ENCODE peak calls at places on chromosomes 11 and 22, in six cellular contexts. G is neural progenitor cell; J is cardiac muscle cell; B is IMR-90; M is kidney; L is CD8-positive, alpha-beta memory T cell. K is an unnamed sample. For H3K4me1, the result is how much of the 10 kb centered on the place peaks cover.

GRCh38 chr11:6818967-6819366 is 19.5 kb upstream of the OR6A2 start:
- DNase-seq in G (no peak), J (no peak), B (no peak), M (no peak), L (no peak), K (no peak)

GRCh38 chr11:101566626-101567025 is 17.2 kb downstream of the TRPC6 start:
- DNase-seq in G (no peak), J (no peak), B (no peak), M (no peak), L (no peak), K (no peak)

GRCh38 chr22:39017596-39018365 is 3.1 kb upstream of the APOBEC3D start:
- DNase-seq in G (no peak), J (no peak), B (no peak), M (no peak), L (no peak), K (no peak)

GRCh38 chr11:47946682-47947575 is 33.4 kb upstream of the PTPRJ start:
- DNase-seq in G (no peak), J (no peak), B (peak), M (peak), L (no peak), K (peak)

GRCh38 chr22:42978453-42979103 is 36.4 kb downstream of the PACSIN2 start:
- DNase-seq in G (peak), J (no peak), B (peak), M (no peak), L (no peak), K (peak)

GRCh38 chr11:102799656-102800339 is 1.8 kb upstream of the MMP1 start:
- DNase-seq in G (no peak), J (no peak), B (peak), M (no peak), L (no peak), K (peak)

GRCh38 chr22:25076281-25076680 is 123.4 kb upstream of the CRYBB3 start:
- DNase-seq in G (no peak), J (no peak), B (no peak), M (no peak), L (no peak), K (no peak)

GRCh38 chr22:23373601-23374000 is 193.3 kb downstream of the BCR start:
- DNase-seq in G (no peak), J (no peak), B (no peak), M (no peak), L (no peak), K (no peak)

GRCh38 chr11:126083829-126084607 is 21.4 kb upstream of the CDON start:
- DNase-seq in G (peak), J (peak), B (no peak), M (no peak), L (peak), K (no peak)

GRCh38 chr11:99795999-99796398 is 775.2 kb downstream of the CNTN5 start:
- DNase-seq in G (no peak), J (no peak), B (no peak), M (no peak), L (no peak), K (no peak)

GRCh38 chr22:37021710-37022482 is 2.4 kb downstream of the MPST start:
- DNase-seq in G (peak), J (peak), B (peak), M (peak), L (peak), K (peak)

GRCh38 chr11:62108971-62109391 is 14.8 kb upstream of the INCENP start:
- DNase-seq in G (no peak), J (no peak), B (peak), M (no peak), L (no peak), K (peak)

GRCh38 chr22:48821346-48822186 is 1006.1 kb downstream of the BRD1 start:
- DNase-seq in G (no peak), J (no peak), B (no peak), M (peak), L (no peak), K (no peak)

GRCh38 chr11:1877211-1878133 is 14.2 kb downstream of the PRR33 start:
- DNase-seq in G (no peak), J (no peak), B (no peak), M (peak), L (no peak), K (peak)

GRCh38 chr11:76654310-76654851 is 16.2 kb downstream of the LRRC32 start:
- DNase-seq in G (no peak), J (no peak), B (peak), M (peak), L (no peak), K (peak)

DNA sequence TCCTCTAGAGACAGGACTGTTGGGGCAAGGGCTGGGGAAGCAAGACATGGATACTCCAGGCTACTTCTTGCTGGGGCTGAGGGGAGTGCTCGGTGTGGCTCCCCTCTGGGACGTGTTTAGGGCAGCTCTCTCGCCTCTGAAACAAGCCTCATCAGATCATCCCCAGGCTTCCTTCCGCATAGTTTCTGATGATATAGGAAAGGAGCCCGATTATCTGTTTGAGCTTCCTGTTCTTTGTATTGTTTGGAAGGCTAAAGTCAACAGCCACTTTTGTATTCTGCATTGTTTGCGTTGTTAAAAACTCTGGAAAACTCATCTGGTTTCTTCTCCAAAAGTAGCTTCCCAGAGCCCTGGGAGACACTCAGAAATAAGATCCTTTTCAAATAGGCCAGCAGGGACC is 18.8 kb downstream of the CD44 start:
- DNase-seq in G (no peak), J (no peak), B (no peak), M (no peak), L (no peak), K (no peak)
- H3K4me1 ChIP-seq in G (under half), J (under half), B (under half), M (under half), L (half or more), K (half or more)

GRCh38 chr11:67351275-67352005 is 1.9 kb downstream of the POLD4 start:
- DNase-seq in G (peak), J (peak), B (peak), M (peak), L (peak), K (peak)
- H3K4me1 ChIP-seq in G (under half), J (under half), B (under half), M (under half), L (under half), K (under half)

GRCh38 chr11:111835665-111836064 is 35.7 kb downstream of the ALG9 start:
- DNase-seq in G (no peak), J (no peak), B (no peak), M (no peak), L (no peak), K (no peak)

GRCh38 chr11:111834432-111835163 is 36.8 kb downstream of the ALG9 start:
- DNase-seq in G (no peak), J (no peak), B (no peak), M (no peak), L (no peak), K (no peak)

GRCh38 chr11:111836766-111837165 is 34.6 kb downstream of the ALG9 start:
- DNase-seq in G (no peak), J (no peak), B (peak), M (no peak), L (no peak), K (peak)

GRCh38 chr11:111836162-111836561 is 35.2 kb downstream of the ALG9 start:
- DNase-seq in G (no peak), J (no peak), B (no peak), M (no peak), L (no peak), K (no peak)

GRCh38 chr11:111833524-111833923 is 37.9 kb downstream of the ALG9 start:
- DNase-seq in G (no peak), J (no peak), B (no peak), M (no peak), L (no peak), K (peak)
- H3K4me1 ChIP-seq in G (under half), J (under half), B (under half), M (under half), L (under half), K (under half)

GRCh38 chr11:114289779-114290178 is 6.4 kb upstream of the NNMT start:
- DNase-seq in G (no peak), J (no peak), B (no peak), M (no peak), L (no peak), K (peak)
- H3K4me1 ChIP-seq in G (under half), J (under half), B (under half), M (under half), L (under half), K (half or more)

GRCh38 chr11:116504541-116505149 is 268.1 kb downstream of the BUD13 start:
- DNase-seq in G (no peak), J (no peak), B (no peak), M (no peak), L (no peak), K (no peak)

GRCh38 chr11:116502641-116503061 is 270.1 kb downstream of the BUD13 start:
- DNase-seq in G (no peak), J (no peak), B (no peak), M (no peak), L (no peak), K (no peak)

GRCh38 chr11:116505466-116506247 is 267.1 kb downstream of the BUD13 start:
- DNase-seq in G (no peak), J (no peak), B (no peak), M (no peak), L (no peak), K (no peak)

GRCh38 chr11:116501728-116502127 is 271.1 kb downstream of the BUD13 start:
- DNase-seq in G (no peak), J (no peak), B (no peak), M (no peak), L (no peak), K (no peak)

GRCh38 chr11:116503216-116504160 is 269.3 kb downstream of the BUD13 start:
- DNase-seq in G (no peak), J (no peak), B (no peak), M (no peak), L (no peak), K (no peak)
- H3K4me1 ChIP-seq in G (under half), J (under half), B (under half), M (under half), L (under half), K (under half)

GRCh38 chr11:69912911-69913451 is 93.8 kb upstream of the FGF3 start:
- DNase-seq in G (peak), J (no peak), B (peak), M (no peak), L (no peak), K (peak)

GRCh38 chr11:69912161-69912910 is 93.1 kb upstream of the FGF3 start:
- DNase-seq in G (no peak), J (no peak), B (no peak), M (peak), L (no peak), K (no peak)

GRCh38 chr11:69909561-69910518 is 90.6 kb upstream of the FGF3 start:
- DNase-seq in G (peak), J (peak), B (no peak), M (peak), L (no peak), K (peak)

GRCh38 chr11:69910519-69911309 is 91.5 kb upstream of the FGF3 start:
- DNase-seq in G (no peak), J (no peak), B (no peak), M (peak), L (no peak), K (no peak)

DNA sequence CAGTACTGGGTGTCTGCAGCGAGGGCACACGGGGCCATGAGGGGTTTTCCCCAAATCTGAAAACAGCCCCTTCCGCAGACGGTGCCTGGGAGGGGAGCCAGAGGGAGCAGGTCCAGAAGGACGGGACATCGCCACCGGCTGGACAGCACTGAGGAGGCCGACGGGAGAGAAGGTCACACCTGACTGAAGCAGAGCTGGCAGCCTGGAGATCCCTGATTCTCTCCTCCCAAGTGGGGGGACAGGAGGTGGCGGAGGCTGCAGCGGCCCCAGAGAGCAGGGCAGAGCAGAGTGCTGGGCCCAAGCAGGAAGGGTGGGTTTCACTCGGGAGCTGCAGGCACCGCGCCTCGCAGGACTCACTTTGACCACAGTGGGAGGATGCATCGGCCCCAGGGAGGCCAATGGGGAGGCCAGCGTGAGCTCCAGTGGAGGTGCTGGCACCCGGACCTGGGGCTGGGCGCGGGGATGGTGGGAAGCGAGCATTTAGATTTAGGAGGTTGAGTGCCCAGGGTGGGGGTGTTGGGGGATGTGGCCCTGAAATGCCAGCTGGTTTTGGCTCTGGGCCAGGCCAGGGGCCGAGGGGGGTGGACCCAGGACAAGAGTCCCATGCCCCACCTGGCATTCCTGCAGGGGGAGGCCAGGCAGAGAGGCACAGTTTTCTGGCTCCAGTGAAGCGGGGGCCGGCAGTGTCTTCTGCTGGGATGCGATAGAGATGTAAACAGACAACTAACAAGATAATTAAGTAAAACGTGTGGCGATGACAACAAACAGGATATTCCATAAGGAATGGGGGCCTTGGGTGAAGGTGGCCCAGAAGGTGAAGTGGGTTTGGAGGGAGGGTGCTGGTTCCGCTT is 92.3 kb upstream of the FGF3 start:
- DNase-seq in G (no peak), J (no peak), B (no peak), M (peak), L (no peak), K (no peak)
- H3K4me1 ChIP-seq in G (under half), J (under half), B (under half), M (under half), L (under half), K (under half)

DNA sequence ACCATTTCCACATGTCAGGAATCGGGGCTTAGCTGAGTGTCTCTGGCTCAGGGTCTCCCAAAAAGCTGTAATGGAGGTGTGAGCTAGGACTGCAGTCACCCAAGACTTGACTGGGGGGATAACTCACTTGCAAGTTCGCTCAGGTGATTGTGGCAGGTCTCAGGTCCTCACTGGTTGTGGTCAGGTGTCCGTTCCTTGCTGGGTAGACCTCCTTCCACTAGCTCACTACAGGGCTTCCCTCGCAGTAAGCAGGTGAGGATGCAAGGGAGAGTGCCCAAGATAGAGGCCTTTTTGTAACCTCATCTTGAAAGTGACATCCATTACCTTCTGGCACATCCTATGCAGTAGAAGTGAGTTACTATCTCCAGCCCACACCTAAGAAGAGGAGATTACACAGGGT is 29.5 kb downstream of the C11orf58 start:
- DNase-seq in G (no peak), J (no peak), B (no peak), M (no peak), L (no peak), K (no peak)
- H3K4me1 ChIP-seq in G (under half), J (under half), B (under half), M (under half), L (under half), K (under half)

K was measured in GM23248.